ENCODE peak calls at places on chromosome 7, in six cellular contexts. K is ovary; Y is mammary epithelial cell; J is foreskin fibroblast; F is amniotic stem cell; W is activated CD4-positive, alpha-beta T cell treated with anti-CD3 and anti-CD28 coated beads, Interleukin-2, amount 10 ng/mL, durations not matched to agents 7 days and 5 days. C is an unnamed sample.

GRCh38 chr7:28988818-28989595 is 30.9 kb upstream of the TRIL start:
- DNase-seq in W (no peak), K (peak), Y (peak), F (peak), J (peak), C (peak)

GRCh38 chr7:131655447-131655846 is 99.0 kb upstream of the PODXL start:
- DNase-seq in F (no peak), K (no peak), W (no peak), Y (no peak), J (no peak), C (no peak)

GRCh38 chr7:98867271-98867701 is 2.5 kb downstream of the TMEM130 start:
- DNase-seq in J (no peak), F (no peak), Y (no peak), K (no peak), W (no peak), C (no peak)

GRCh38 chr7:51070163-51070562 is 246.4 kb downstream of the COBL start:
- DNase-seq in F (no peak), J (no peak), K (no peak), Y (peak), W (no peak), C (no peak)

GRCh38 chr7:80468931-80469714 is 42.7 kb downstream of the GNAT3 start:
- DNase-seq in K (no peak), W (no peak), F (no peak), J (no peak), Y (no peak), C (no peak)

GRCh38 chr7:126449621-126450268 is 803.0 kb downstream of the GRM8 start:
- DNase-seq in K (no peak), Y (no peak), J (no peak), F (no peak), W (no peak), C (no peak)

GRCh38 chr7:129784783-129785456 is 167.8 kb downstream of the UBE2H start:
- DNase-seq in J (no peak), F (no peak), K (no peak), W (no peak), Y (no peak), C (no peak)

GRCh38 chr7:123763191-123763661 is 14.4 kb upstream of the WASL start:
- DNase-seq in W (no peak), F (no peak), J (no peak), Y (no peak), K (no peak), C (no peak)

GRCh38 chr7:79806161-79806734 is 328.4 kb upstream of the GNAI1 start:
- DNase-seq in F (no peak), K (no peak), W (no peak), J (no peak), Y (peak), C (no peak)

GRCh38 chr7:158898025-158898424 is 41.7 kb downstream of the DYNC2I1 start:
- DNase-seq in K (no peak), J (no peak), W (no peak), F (no peak), Y (no peak), C (no peak)

GRCh38 chr7:45912972-45913371 is 8.1 kb downstream of the IGFBP3 start:
- DNase-seq in F (no peak), W (no peak), Y (no peak), J (no peak), K (no peak), C (no peak)

GRCh38 chr7:100444311-100445278 is 8.3 kb upstream of the PPP1R35 start:
- DNase-seq in Y (no peak), J (peak), W (no peak), K (peak), F (no peak), C (peak)

GRCh38 chr7:1253591-1254207 is 21.0 kb downstream of the UNCX start:
- DNase-seq in F (no peak), W (no peak), J (no peak), Y (no peak), K (no peak), C (no peak)

GRCh38 chr7:77442631-77443420 is 26.7 kb upstream of the GSAP start:
- DNase-seq in Y (peak), W (no peak), F (no peak), K (no peak), J (peak), C (peak)

GRCh38 chr7:136062625-136063336 is 85.6 kb upstream of the MTPN start:
- DNase-seq in J (no peak), Y (no peak), K (no peak), W (no peak), F (no peak), C (no peak)

GRCh38 chr7:3439333-3440030 is 138.4 kb downstream of the SDK1 start:
- DNase-seq in K (no peak), J (peak), F (peak), Y (peak), W (no peak), C (peak)

GRCh38 chr7:31687024-31687423 is at the start of gene PPP1R17:
- DNase-seq in J (no peak), W (no peak), Y (no peak), F (no peak), K (no peak), C (no peak)

GRCh38 chr7:121195859-121196588 is 132.8 kb upstream of the WNT16 start:
- DNase-seq in Y (no peak), J (no peak), W (no peak), K (no peak), F (peak), C (no peak)

GRCh38 chr7:69782917-69783684 is 184.8 kb downstream of the AUTS2 start:
- DNase-seq in Y (no peak), F (no peak), W (no peak), J (no peak), K (peak), C (peak)

GRCh38 chr7:136139392-136139791 is 162.2 kb upstream of the MTPN start:
- DNase-seq in J (no peak), F (no peak), W (no peak), K (no peak), Y (no peak), C (no peak)

GRCh38 chr7:2726316-2727018 is 38.5 kb downstream of the AMZ1 start:
- DNase-seq in W (no peak), F (no peak), J (no peak), K (peak), Y (no peak), C (no peak)

GRCh38 chr7:73894851-73895441 is 34.0 kb downstream of the TMEM270 start:
- DNase-seq in K (peak), F (peak), Y (peak), J (peak), W (no peak), C (peak)

GRCh38 chr7:122637799-122638198 is 61.1 kb downstream of the RNF133 start:
- DNase-seq in F (no peak), Y (no peak), W (no peak), J (no peak), K (no peak), C (no peak)